ENCODE peak calls at places on chromosome 20, in five cellular contexts. One of them, this sample, is unnamed.

GRCh38 chr20:54219751-54220426 is 12.0 kb downstream of the PFDN4 start:
- DNase-seq in stomach: no peak
- DNase-seq in GM04504: peak
- DNase-seq in fibroblast of lung: peak
- DNase-seq in NCI-H1092 treated with DMSO at 0.1 percent for 48 hours: peak
- DNase-seq in this sample: no peak

GRCh38 chr20:10075606-10076005 is 40.8 kb downstream of the ANKEF1 start:
- DNase-seq in stomach: no peak
- DNase-seq in GM04504: no peak
- DNase-seq in fibroblast of lung: no peak
- DNase-seq in NCI-H1092 treated with DMSO at 0.1 percent for 48 hours: no peak
- DNase-seq in this sample: no peak

GRCh38 chr20:23200914-23201313 is 114.8 kb upstream of the CD93 start:
- DNase-seq in stomach: peak
- DNase-seq in GM04504: no peak
- DNase-seq in fibroblast of lung: peak
- DNase-seq in NCI-H1092 treated with DMSO at 0.1 percent for 48 hours: peak
- DNase-seq in this sample: no peak

GRCh38 chr20:33465536-33466302 is 22.2 kb upstream of the SNTA1 start:
- DNase-seq in stomach: no peak
- DNase-seq in GM04504: no peak
- DNase-seq in fibroblast of lung: peak
- DNase-seq in NCI-H1092 treated with DMSO at 0.1 percent for 48 hours: peak
- DNase-seq in this sample: no peak

GRCh38 chr20:63967330-63968135 is 2.2 kb downstream of the ZNF512B start:
- DNase-seq in stomach: peak
- DNase-seq in GM04504: no peak
- DNase-seq in fibroblast of lung: no peak
- DNase-seq in NCI-H1092 treated with DMSO at 0.1 percent for 48 hours: no peak
- DNase-seq in this sample: peak

GRCh38 chr20:17205261-17205660 is 21.6 kb upstream of the PCSK2 start:
- DNase-seq in stomach: no peak
- DNase-seq in GM04504: no peak
- DNase-seq in fibroblast of lung: no peak
- DNase-seq in NCI-H1092 treated with DMSO at 0.1 percent for 48 hours: no peak
- DNase-seq in this sample: no peak

GRCh38 chr20:32914031-32914430 is 55.3 kb downstream of the EFCAB8 start:
- DNase-seq in stomach: no peak
- DNase-seq in GM04504: no peak
- DNase-seq in fibroblast of lung: no peak
- DNase-seq in NCI-H1092 treated with DMSO at 0.1 percent for 48 hours: no peak
- DNase-seq in this sample: no peak

GRCh38 chr20:51164732-51165530 is 142.0 kb upstream of the KCNG1 start:
- DNase-seq in stomach: no peak
- DNase-seq in GM04504: no peak
- DNase-seq in fibroblast of lung: no peak
- DNase-seq in NCI-H1092 treated with DMSO at 0.1 percent for 48 hours: no peak
- DNase-seq in this sample: peak